ENCODE peak calls at places on chromosomes 4 and X, in eight cellular contexts. L, Y, I, X, N, V, T and J are unnamed samples.
A peak's percentile ranks its signal among the peaks of the same experiment; 100 is the strongest.

GRCh38 chrX:39955621-39956020 is 142.1 kb downstream of the BCOR start:
- DNase-seq in L (no peak), Y (no peak), I (peak; percentile 23), X (no peak), N (no peak), V (no peak), T (no peak), J (no peak)

GRCh38 chrX:23509256-23509655 is 158.0 kb upstream of the PRDX4 start:
- DNase-seq in L (no peak), Y (no peak), I (no peak), X (no peak), N (no peak), V (no peak), T (no peak), J (no peak)

GRCh38 chr4:73679836-73680235 is 59.6 kb upstream of the RASSF6 start:
- DNase-seq in L (no peak), Y (no peak), I (no peak), X (no peak), N (peak; percentile 63), V (no peak), T (no peak), J (peak; percentile 83)

GRCh38 chr4:54783402-54784110 is 125.8 kb downstream of the KIT start:
- DNase-seq in L (no peak), Y (no peak), I (no peak), X (no peak), N (no peak), V (peak; percentile 39), T (no peak), J (no peak)

GRCh38 chrX:34560180-34560579 is 96.9 kb downstream of the TMEM47 start:
- DNase-seq in L (no peak), Y (no peak), I (no peak), X (no peak), N (no peak), V (no peak), T (no peak), J (no peak)

GRCh38 chrX:147733369-147733768 is 178.3 kb upstream of the FMR1 start:
- DNase-seq in L (no peak), Y (no peak), I (no peak), X (no peak), N (no peak), V (no peak), T (no peak), J (no peak)

GRCh38 chrX:73561791-73562190 is 1.2 kb upstream of the CHIC1 start:
- DNase-seq in L (no peak), Y (no peak), I (no peak), X (no peak), N (no peak), V (no peak), T (no peak), J (peak; percentile 14)

GRCh38 chrX:151776113-151776790 is 41.7 kb downstream of the CNGA2 start:
- DNase-seq in L (no peak), Y (no peak), I (no peak), X (no peak), N (no peak), V (peak; percentile 54), T (no peak), J (no peak)

GRCh38 chr4:5878359-5878758 is 14.5 kb downstream of the CRMP1 start:
- DNase-seq in L (no peak), Y (no peak), I (no peak), X (no peak), N (no peak), V (no peak), T (no peak), J (no peak)

GRCh38 chr4:176380352-176381157 is 60.8 kb downstream of the SPCS3 start:
- DNase-seq in L (no peak), Y (no peak), I (no peak), X (no peak), N (no peak), V (no peak), T (no peak), J (no peak)

GRCh38 chr4:124321370-124321769 is 391.2 kb downstream of the ANKRD50 start:
- DNase-seq in L (no peak), Y (no peak), I (peak; percentile 17), X (no peak), N (no peak), V (no peak), T (no peak), J (peak; percentile 17)

GRCh38 chr4:15982833-15983528 is 20.0 kb upstream of the FGFBP2 start:
- DNase-seq in L (no peak), Y (no peak), I (no peak), X (no peak), N (no peak), V (no peak), T (no peak), J (peak; percentile 28)

GRCh38 chr4:100879471-100879870 is 361.6 kb upstream of the EMCN start:
- DNase-seq in L (no peak), Y (no peak), I (no peak), X (no peak), N (no peak), V (no peak), T (no peak), J (no peak)

GRCh38 chrX:129706395-129707072 is 32.2 kb upstream of the XPNPEP2 start:
- DNase-seq in L (no peak), Y (no peak), I (no peak), X (no peak), N (no peak), V (peak; percentile 70), T (no peak), J (peak; percentile 5)

GRCh38 chr4:70399319-70399718 is 1.6 kb downstream of the OPRPN start:
- DNase-seq in L (no peak), Y (no peak), I (no peak), X (no peak), N (no peak), V (no peak), T (no peak), J (no peak)

GRCh38 chr4:137735561-137736104 is 203.3 kb upstream of the PCDH18 start:
- DNase-seq in L (no peak), Y (no peak), I (no peak), X (no peak), N (no peak), V (peak; percentile 56), T (no peak), J (no peak)

GRCh38 chr4:7967501-7968261 is 28.0 kb upstream of the AFAP1 start:
- DNase-seq in L (no peak), Y (no peak), I (no peak), X (peak; percentile 84), N (peak; percentile 38), V (peak; percentile 70), T (no peak), J (peak; percentile 20)